ENCODE peak calls at places on chromosomes 3 and 15, in six cellular contexts. C is HCT116, L is GM12878, U is H1, W is HepG2, F is K562. D is an unnamed sample.

GRCh38 chr15:56241374-56242085 is 2.1 kb downstream of the RFX7 start:
- DNase-seq in C (no peak), L (no peak), U (no peak), W (no peak), F (no peak), D (peak; percentile 6)

GRCh38 chr15:80864666-80865065 is 85.5 kb downstream of the CEMIP start:
- DNase-seq in C (no peak), L (no peak), U (no peak), W (no peak), F (no peak), D (no peak)

GRCh38 chr15:83784975-83785374 is 131.1 kb downstream of the ADAMTSL3 start:
- DNase-seq in C (no peak), L (no peak), U (no peak), W (no peak), F (no peak), D (no peak)

GRCh38 chr15:71250936-71251468 is 135.7 kb downstream of the THSD4 start:
- DNase-seq in C (no peak), L (no peak), U (no peak), W (no peak), F (no peak), D (peak; percentile 52)

GRCh38 chr3:126683506-126683905 is 20.5 kb upstream of the CHCHD6 start:
- DNase-seq in C (no peak), L (no peak), U (no peak), W (no peak), F (no peak), D (no peak)

GRCh38 chr3:67646586-67647234 is 7.7 kb downstream of the SUCLG2 start:
- DNase-seq in C (no peak), L (no peak), U (no peak), W (no peak), F (no peak), D (no peak)

GRCh38 chr15:35958021-35958420 is 412.1 kb upstream of the DPH6 start:
- DNase-seq in C (no peak), L (no peak), U (no peak), W (no peak), F (no peak), D (no peak)

GRCh38 chr3:52443268-52443610 is 1.7 kb downstream of the SEMA3G start:
- DNase-seq in C (no peak), L (no peak), U (no peak), W (no peak), F (no peak), D (no peak)

GRCh38 chr3:40192628-40193027 is 116.9 kb upstream of the EIF1B start:
- DNase-seq in C (no peak), L (no peak), U (no peak), W (no peak), F (peak; percentile 57), D (no peak)

GRCh38 chr15:76333720-76334437 is 2.7 kb upstream of the ISL2 start:
- DNase-seq in C (no peak), L (no peak), U (no peak), W (peak; percentile 85), F (peak; percentile 64), D (no peak)

GRCh38 chr15:78182821-78183220 is 33.7 kb downstream of the IDH3A start:
- DNase-seq in C (no peak), L (no peak), U (no peak), W (no peak), F (no peak), D (no peak)

GRCh38 chr3:156551746-156552145 is 3.2 kb downstream of the SSR3 start:
- DNase-seq in C (no peak), L (no peak), U (no peak), W (no peak), F (no peak), D (no peak)

GRCh38 chr15:67307889-67308597 is 53.5 kb downstream of the IQCH start:
- DNase-seq in C (no peak), L (no peak), U (no peak), W (no peak), F (no peak), D (no peak)

GRCh38 chr3:187186801-187187421 is 10.4 kb upstream of the RTP1 start:
- DNase-seq in C (no peak), L (no peak), U (no peak), W (peak; percentile 12), F (peak; percentile 69), D (no peak)

GRCh38 chr3:139473155-139473771 is 3.1 kb downstream of the RBP2 start:
- DNase-seq in C (no peak), L (no peak), U (no peak), W (no peak), F (no peak), D (no peak)

GRCh38 chr3:154334973-154335420 is 10.7 kb upstream of the DHX36 start:
- DNase-seq in C (no peak), L (no peak), U (no peak), W (peak; percentile 20), F (peak; percentile 27), D (peak; percentile 63)

GRCh38 chr3:60827666-60828065 is 423.6 kb downstream of the FHIT start:
- DNase-seq in C (no peak), L (no peak), U (no peak), W (no peak), F (no peak), D (no peak)

GRCh38 chr3:14925729-14926591 is 21.4 kb upstream of the NR2C2 start:
- DNase-seq in C (peak; percentile 66), L (no peak), U (no peak), W (peak; percentile 62), F (peak; percentile 72), D (peak; percentile 60)

GRCh38 chr15:101136381-101137268 is 115.2 kb downstream of the CHSY1 start:
- DNase-seq in C (no peak), L (no peak), U (no peak), W (no peak), F (no peak), D (no peak)

GRCh38 chr3:122609798-122610559 is 32.5 kb downstream of the PARP15 start:
- DNase-seq in C (peak; percentile 13), L (peak; percentile 98), U (no peak), W (no peak), F (no peak), D (peak; percentile 67)

GRCh38 chr3:10517616-10518015 is 12.2 kb upstream of the ATP2B2 start:
- DNase-seq in C (no peak), L (no peak), U (no peak), W (no peak), F (no peak), D (no peak)
- TF ChIP-seq MAX in C (no peak), L (no peak), U (no peak), W (no peak), F (no peak), D (no peak)

GRCh38 chr15:40108061-40108854 is 421 bp downstream of the BMF start:
- DNase-seq in C (no peak), L (no peak), U (no peak), W (no peak), F (no peak), D (peak; percentile 47)
- TF ChIP-seq EZH2 in C (no peak), L (no peak), U (no peak), W (no peak), F (no peak), D (no peak)

GRCh38 chr15:49904296-49904695 is 214.7 kb downstream of the ATP8B4 start:
- DNase-seq in C (no peak), L (no peak), U (no peak), W (no peak), F (no peak), D (no peak)
- H3K9ac ChIP-seq in C (no peak overlapping the region), L (no peak overlapping the region), U (no peak overlapping the region), W (no peak overlapping the region), F (no peak overlapping the region), D (no peak overlapping the region)

GRCh38 chr15:27828721-27829120 is 270.4 kb downstream of the OCA2 start:
- DNase-seq in C (no peak), L (no peak), U (no peak), W (no peak), F (no peak), D (no peak)

GRCh38 chr15:27826411-27826810 is 272.7 kb downstream of the OCA2 start:
- DNase-seq in C (no peak), L (no peak), U (no peak), W (no peak), F (no peak), D (no peak)

GRCh38 chr15:27826902-27827321 is 272.2 kb downstream of the OCA2 start:
- DNase-seq in C (no peak), L (no peak), U (no peak), W (no peak), F (no peak), D (no peak)

GRCh38 chr15:27825023-27825422 is 274.1 kb downstream of the OCA2 start:
- DNase-seq in C (no peak), L (no peak), U (no peak), W (no peak), F (no peak), D (no peak)

GRCh38 chr15:27827336-27827735 is 271.8 kb downstream of the OCA2 start:
- DNase-seq in C (no peak), L (no peak), U (no peak), W (no peak), F (no peak), D (no peak)
- TF ChIP-seq MAX in C (no peak), L (no peak), U (no peak), W (no peak), F (no peak), D (no peak)

GRCh38 chr15:59996498-59997041 is 7.5 kb upstream of the FOXB1 start:
- DNase-seq in C (no peak), L (no peak), U (no peak), W (peak; percentile 14), F (no peak), D (no peak)
- TF ChIP-seq EZH2 in C (no peak), L (no peak), U (peak; percentile 50), W (peak; percentile 83), F (no peak), D (peak; percentile 32)

GRCh38 chr3:23615068-23615467 is 190.7 kb upstream of the UBE2E1 start:
- DNase-seq in C (no peak), L (no peak), U (no peak), W (no peak), F (no peak), D (no peak)

GRCh38 chr3:23611737-23612295 is 193.9 kb upstream of the UBE2E1 start:
- DNase-seq in C (no peak), L (no peak), U (no peak), W (no peak), F (no peak), D (peak; percentile 63)

GRCh38 chr3:23607184-23607847 is 198.4 kb upstream of the UBE2E1 start:
- DNase-seq in C (no peak), L (no peak), U (no peak), W (no peak), F (no peak), D (no peak)

GRCh38 chr3:23608650-23609049 is 197.1 kb upstream of the UBE2E1 start:
- DNase-seq in C (no peak), L (no peak), U (no peak), W (no peak), F (no peak), D (no peak)

DNA sequence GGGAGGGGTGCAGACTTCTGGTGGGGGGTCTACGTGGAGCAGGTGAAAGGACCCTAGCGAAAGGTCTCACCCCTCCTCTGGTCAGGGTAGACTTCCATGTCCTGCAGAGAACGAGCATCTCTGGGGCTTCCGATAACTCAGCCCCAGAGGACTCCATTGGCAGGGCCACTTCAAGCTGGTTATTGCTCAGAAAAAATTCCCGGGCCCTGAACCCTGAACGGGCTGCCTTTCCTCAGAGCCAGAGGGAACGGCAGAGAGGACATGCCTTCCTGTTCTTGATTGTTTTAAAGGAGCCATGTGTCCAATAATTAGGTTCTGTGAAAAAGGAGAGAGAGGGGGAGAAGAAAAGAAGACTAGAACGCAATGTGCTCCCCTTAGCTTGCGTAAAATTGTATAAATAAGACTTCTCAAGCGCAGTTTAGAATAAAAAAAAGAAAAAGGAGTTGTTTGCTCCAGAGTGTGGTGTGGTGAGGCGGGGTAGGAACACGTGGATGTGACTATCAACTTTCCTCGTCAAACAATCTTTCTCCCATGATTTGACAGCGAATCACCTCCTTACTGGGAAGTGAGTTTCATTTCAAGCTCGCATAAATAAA is 193.4 kb upstream of the UBE2E1 start:
- DNase-seq in C (no peak), L (no peak), U (no peak), W (no peak), F (no peak), D (peak; percentile 50)
- H3K9ac ChIP-seq in C (no peak overlapping the region), L (no peak overlapping the region), U (no peak overlapping the region), W (no peak overlapping the region), F (no peak overlapping the region), D (no peak overlapping the region)